ENCODE peak calls at places on chromosomes 1 and 21, in five cellular contexts. One of them, this sample, is unnamed.

GRCh38 chr1:200837931-200838571 is 34.7 kb upstream of the GPR25 start:
- DNase-seq in BJ: peak; percentile 9
- DNase-seq in spleen: no peak
- DNase-seq in IMR-90: peak; percentile 41
- DNase-seq in bronchial epithelial cell: peak; percentile 27
- DNase-seq in this sample: no peak

GRCh38 chr1:6580119-6580587 is 359 bp downstream of the ZBTB48 start:
- DNase-seq in bronchial epithelial cell: no peak
- DNase-seq in IMR-90: no peak
- DNase-seq in BJ: no peak
- DNase-seq in spleen: no peak
- DNase-seq in this sample: no peak

GRCh38 chr1:204254031-204254661 is 40.4 kb upstream of the GOLT1A start:
- DNase-seq in spleen: no peak
- DNase-seq in bronchial epithelial cell: peak; percentile 59
- DNase-seq in IMR-90: peak; percentile 73
- DNase-seq in BJ: peak; percentile 76
- DNase-seq in this sample: peak; percentile 77

GRCh38 chr1:168321945-168322344 is 41.3 kb downstream of the TBX19 start:
- DNase-seq in bronchial epithelial cell: peak; percentile 73
- DNase-seq in IMR-90: peak; percentile 41
- DNase-seq in spleen: no peak
- DNase-seq in BJ: no peak
- DNase-seq in this sample: peak; percentile 61

GRCh38 chr21:26769613-26770188 is 75.5 kb downstream of the ADAMTS1 start:
- DNase-seq in BJ: no peak
- DNase-seq in IMR-90: peak; percentile 73
- DNase-seq in bronchial epithelial cell: peak; percentile 43
- DNase-seq in spleen: no peak
- DNase-seq in this sample: peak; percentile 77

GRCh38 chr1:205188132-205188531 is 23.4 kb downstream of the DSTYK start:
- DNase-seq in IMR-90: peak; percentile 44
- DNase-seq in spleen: no peak
- DNase-seq in BJ: no peak
- DNase-seq in bronchial epithelial cell: peak; percentile 93
- DNase-seq in this sample: peak; percentile 41

GRCh38 chr1:87325982-87326738 is 2.5 kb upstream of the LMO4 start:
- DNase-seq in spleen: no peak
- DNase-seq in bronchial epithelial cell: peak; percentile 62
- DNase-seq in BJ: no peak
- DNase-seq in IMR-90: peak; percentile 49
- DNase-seq in this sample: peak; percentile 65

GRCh38 chr1:61852693-61853060 is 110.4 kb downstream of the PATJ start:
- DNase-seq in IMR-90: no peak
- DNase-seq in spleen: no peak
- DNase-seq in bronchial epithelial cell: no peak
- DNase-seq in BJ: no peak
- DNase-seq in this sample: no peak

GRCh38 chr1:110346690-110347089 is 7.5 kb downstream of the RBM15 start:
- DNase-seq in spleen: no peak
- DNase-seq in bronchial epithelial cell: no peak
- DNase-seq in BJ: no peak
- DNase-seq in IMR-90: no peak
- DNase-seq in this sample: no peak

GRCh38 chr1:87284456-87285240 is 44.0 kb upstream of the LMO4 start:
- DNase-seq in BJ: no peak
- DNase-seq in bronchial epithelial cell: no peak
- DNase-seq in IMR-90: peak; percentile 2
- DNase-seq in spleen: no peak
- DNase-seq in this sample: no peak

GRCh38 chr1:41411229-41411628 is 50.0 kb downstream of the FOXO6 start:
- DNase-seq in bronchial epithelial cell: peak; percentile 56
- DNase-seq in IMR-90: no peak
- DNase-seq in BJ: no peak
- DNase-seq in spleen: no peak
- DNase-seq in this sample: no peak

GRCh38 chr1:234656981-234657651 is 47.1 kb upstream of the IRF2BP2 start:
- DNase-seq in bronchial epithelial cell: peak; percentile 100
- DNase-seq in BJ: peak; percentile 82
- DNase-seq in spleen: no peak
- DNase-seq in IMR-90: peak; percentile 99
- DNase-seq in this sample: no peak

GRCh38 chr1:236522937-236523703 is 662 bp upstream of the LGALS8 start:
- DNase-seq in IMR-90: no peak
- DNase-seq in BJ: no peak
- DNase-seq in bronchial epithelial cell: peak; percentile 49
- DNase-seq in spleen: no peak
- DNase-seq in this sample: no peak

GRCh38 chr1:226827458-226827857 is 43.0 kb upstream of the PSEN2 start:
- DNase-seq in spleen: no peak
- DNase-seq in BJ: no peak
- DNase-seq in bronchial epithelial cell: no peak
- DNase-seq in IMR-90: no peak
- DNase-seq in this sample: peak; percentile 7

GRCh38 chr1:165828581-165829329 is 1.3 kb downstream of the UCK2 start:
- DNase-seq in bronchial epithelial cell: peak; percentile 75
- DNase-seq in spleen: peak; percentile 76
- DNase-seq in BJ: peak; percentile 37
- DNase-seq in IMR-90: peak; percentile 90
- DNase-seq in this sample: peak; percentile 87

GRCh38 chr1:57597036-57597435 is 173.2 kb upstream of the DAB1 start:
- DNase-seq in spleen: no peak
- DNase-seq in IMR-90: no peak
- DNase-seq in bronchial epithelial cell: no peak
- DNase-seq in BJ: no peak
- DNase-seq in this sample: no peak

GRCh38 chr1:184156521-184157395 is 105.2 kb downstream of the TSEN15 start:
- DNase-seq in spleen: no peak
- DNase-seq in IMR-90: no peak
- DNase-seq in bronchial epithelial cell: peak; percentile 18
- DNase-seq in BJ: no peak
- DNase-seq in this sample: no peak

GRCh38 chr1:232335751-232336274 is 294.1 kb downstream of the SIPA1L2 start:
- DNase-seq in bronchial epithelial cell: no peak
- DNase-seq in spleen: no peak
- DNase-seq in BJ: no peak
- DNase-seq in IMR-90: no peak
- DNase-seq in this sample: no peak

GRCh38 chr1:64745181-64745985 is 508 bp downstream of the RAVER2 start:
- DNase-seq in spleen: peak; percentile 80
- DNase-seq in IMR-90: no peak
- DNase-seq in bronchial epithelial cell: peak; percentile 40
- DNase-seq in BJ: no peak
- DNase-seq in this sample: peak; percentile 56

DNA sequence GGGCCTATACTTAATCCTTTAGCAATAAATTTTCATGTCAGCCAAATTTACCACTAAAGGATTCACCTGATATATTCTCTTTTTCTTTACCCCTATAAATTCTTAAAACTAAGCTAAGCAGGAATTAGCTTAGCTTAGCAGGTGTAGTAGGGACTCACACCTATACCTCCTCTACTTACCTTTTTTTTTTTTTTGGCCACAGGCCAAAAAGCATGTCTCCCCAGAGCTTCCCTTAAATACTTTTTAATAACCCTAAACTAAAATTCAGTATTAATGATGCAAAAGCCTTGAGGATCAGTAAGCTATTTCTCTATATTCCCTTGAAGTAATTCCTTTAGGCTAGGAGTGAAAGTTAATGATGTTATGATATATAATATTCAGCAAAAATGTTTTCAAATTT is 23.2 kb downstream of the PEA15 start:
- DNase-seq in BJ: no peak
- DNase-seq in spleen: no peak
- DNase-seq in bronchial epithelial cell: no peak
- DNase-seq in IMR-90: no peak
- DNase-seq in this sample: no peak
- H3K36me3 ChIP-seq in BJ: peaks cover 21% of the 10 kb centered on the region
- H3K36me3 ChIP-seq in spleen: peaks cover 99% of the 10 kb centered on the region
- H3K36me3 ChIP-seq in bronchial epithelial cell: peaks cover 11% of the 10 kb centered on the region
- H3K36me3 ChIP-seq in IMR-90: peaks cover 49% of the 10 kb centered on the region
- H3K36me3 ChIP-seq in this sample: peaks cover 70% of the 10 kb centered on the region

DNA sequence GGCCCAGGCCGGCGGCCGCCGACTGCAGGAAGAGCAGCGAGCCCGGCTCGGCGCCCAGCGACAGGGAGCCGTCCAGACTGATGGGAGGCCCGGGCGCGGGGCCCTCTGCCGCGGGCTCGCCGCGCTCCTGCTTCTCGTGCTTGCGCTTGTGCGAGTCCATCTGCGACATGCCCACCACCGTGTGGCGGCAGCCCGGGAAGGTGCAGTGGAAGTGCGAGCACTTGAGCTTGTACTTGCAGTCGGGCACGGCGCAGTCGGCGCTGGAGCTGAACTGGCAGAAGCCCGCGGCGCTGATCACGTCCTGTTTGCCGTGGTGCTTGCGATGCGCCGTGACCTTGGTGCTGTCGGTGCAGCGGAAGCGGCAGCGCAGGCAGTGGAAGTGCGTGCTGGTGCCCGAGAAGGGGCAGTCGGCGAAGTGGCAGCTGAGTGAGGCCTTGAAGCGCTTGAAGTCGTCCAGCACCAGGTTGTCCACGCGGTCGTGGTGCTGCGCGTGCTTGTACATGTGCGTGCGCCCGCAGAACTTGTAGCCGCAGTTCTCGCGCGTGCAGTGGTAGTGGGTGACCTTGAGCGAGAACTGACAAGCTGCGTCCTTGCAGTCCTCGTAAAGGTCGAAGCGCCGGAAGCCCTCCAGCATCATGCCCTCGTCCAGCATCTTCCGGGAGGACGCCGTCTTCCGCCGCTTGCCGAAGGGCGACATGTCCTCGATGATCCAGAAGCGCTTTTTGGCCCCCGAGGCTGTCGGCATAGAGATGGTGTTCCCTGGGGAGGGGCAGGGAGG is 157.0 kb downstream of the CASZ1 start:
- DNase-seq in BJ: no peak
- DNase-seq in IMR-90: no peak
- DNase-seq in spleen: no peak
- DNase-seq in bronchial epithelial cell: no peak
- DNase-seq in this sample: no peak
- H3K4me3 ChIP-seq in BJ: no peak overlapping the region
- H3K4me3 ChIP-seq in IMR-90: no peak overlapping the region
- H3K4me3 ChIP-seq in spleen: no peak overlapping the region
- H3K4me3 ChIP-seq in bronchial epithelial cell: no peak overlapping the region
- H3K4me3 ChIP-seq in this sample: no peak overlapping the region

GRCh38 chr21:41377715-41378114 is 15.9 kb downstream of the MX2 start:
- DNase-seq in BJ: no peak
- DNase-seq in bronchial epithelial cell: no peak
- DNase-seq in spleen: no peak
- DNase-seq in IMR-90: no peak
- DNase-seq in this sample: no peak
- H3K36me3 ChIP-seq in BJ: no peaks in the 10 kb centered on the region
- H3K36me3 ChIP-seq in bronchial epithelial cell: no peaks in the 10 kb centered on the region
- H3K36me3 ChIP-seq in spleen: peaks cover 50% of the 10 kb centered on the region
- H3K36me3 ChIP-seq in IMR-90: no peaks in the 10 kb centered on the region
- H3K36me3 ChIP-seq in this sample: no peaks in the 10 kb centered on the region

GRCh38 chr1:1373493-1374067 is 1.4 kb downstream of the AURKAIP1 start:
- DNase-seq in BJ: no peak
- DNase-seq in spleen: no peak
- DNase-seq in IMR-90: no peak
- DNase-seq in bronchial epithelial cell: no peak
- DNase-seq in this sample: no peak
- H3K4me3 ChIP-seq in BJ: peak overlapping the region; percentile 78
- H3K4me3 ChIP-seq in spleen: peak overlapping the region; percentile 91
- H3K4me3 ChIP-seq in IMR-90: peak overlapping the region; percentile 59
- H3K4me3 ChIP-seq in bronchial epithelial cell: peak overlapping the region; percentile 93
- H3K4me3 ChIP-seq in this sample: peak overlapping the region; percentile 86

GRCh38 chr1:2289607-2290006 is 61.5 kb downstream of the SKI start:
- DNase-seq in spleen: no peak
- DNase-seq in BJ: no peak
- DNase-seq in IMR-90: no peak
- DNase-seq in bronchial epithelial cell: no peak
- DNase-seq in this sample: peak; percentile 56
- H3K36me3 ChIP-seq in spleen: no peaks in the 10 kb centered on the region
- H3K36me3 ChIP-seq in BJ: no peaks in the 10 kb centered on the region
- H3K36me3 ChIP-seq in IMR-90: no peaks in the 10 kb centered on the region
- H3K36me3 ChIP-seq in bronchial epithelial cell: peaks cover 7% of the 10 kb centered on the region
- H3K36me3 ChIP-seq in this sample: no peaks in the 10 kb centered on the region

GRCh38 chr1:89834078-89834704 is 13.4 kb downstream of the LRRC8D start:
- DNase-seq in IMR-90: peak; percentile 74
- DNase-seq in BJ: no peak
- DNase-seq in spleen: no peak
- DNase-seq in bronchial epithelial cell: no peak
- DNase-seq in this sample: no peak

GRCh38 chr1:89839516-89839915 is 18.7 kb downstream of the LRRC8D start:
- DNase-seq in bronchial epithelial cell: no peak
- DNase-seq in spleen: no peak
- DNase-seq in BJ: no peak
- DNase-seq in IMR-90: no peak
- DNase-seq in this sample: no peak

GRCh38 chr1:89833183-89834077 is 12.6 kb downstream of the LRRC8D start:
- DNase-seq in IMR-90: no peak
- DNase-seq in bronchial epithelial cell: no peak
- DNase-seq in BJ: no peak
- DNase-seq in spleen: no peak
- DNase-seq in this sample: no peak

GRCh38 chr1:89836252-89836996 is 15.6 kb downstream of the LRRC8D start:
- DNase-seq in spleen: no peak
- DNase-seq in IMR-90: no peak
- DNase-seq in bronchial epithelial cell: no peak
- DNase-seq in BJ: no peak
- DNase-seq in this sample: no peak

GRCh38 chr1:89836997-89837909 is 16.4 kb downstream of the LRRC8D start:
- DNase-seq in spleen: no peak
- DNase-seq in bronchial epithelial cell: no peak
- DNase-seq in BJ: no peak
- DNase-seq in IMR-90: no peak
- DNase-seq in this sample: no peak
- H3K4me3 ChIP-seq in spleen: no peak overlapping the region
- H3K4me3 ChIP-seq in bronchial epithelial cell: no peak overlapping the region
- H3K4me3 ChIP-seq in BJ: no peak overlapping the region
- H3K4me3 ChIP-seq in IMR-90: no peak overlapping the region
- H3K4me3 ChIP-seq in this sample: no peak overlapping the region

This sample was measured in cardiac muscle cell.